ENCODE peak calls at places on chromosomes 13 and 19, in nine cellular contexts. G, B, I, F, V, Y, W, U and J are unnamed samples.

GRCh38 chr19:19655051-19655594 is 8.4 kb downstream of the ATP13A1 start:
- DNase-seq in W (no peak), G (peak), I (no peak), U (no peak), F (no peak), B (peak), Y (no peak), V (no peak), J (no peak)

GRCh38 chr13:100645382-100645781 is 29.2 kb downstream of the TMTC4 start:
- DNase-seq in B (no peak), I (no peak), V (no peak), G (no peak), W (no peak), U (no peak), Y (no peak), F (no peak), J (no peak)

GRCh38 chr19:52028780-52029123 is 573 bp upstream of the ZNF614 start:
- DNase-seq in F (no peak), V (no peak), G (no peak), U (no peak), B (peak), Y (no peak), I (no peak), W (no peak), J (no peak)

GRCh38 chr19:40803170-40803856 is 4.3 kb downstream of the EGLN2 start:
- DNase-seq in G (no peak), F (no peak), I (no peak), B (no peak), Y (no peak), V (no peak), U (no peak), W (no peak), J (no peak)

GRCh38 chr13:112941349-112941748 is 27.7 kb upstream of the MCF2L start:
- DNase-seq in U (no peak), W (no peak), F (no peak), I (no peak), V (peak), Y (no peak), B (no peak), G (no peak), J (no peak)

GRCh38 chr19:6274756-6275155 is 5.0 kb downstream of the MLLT1 start:
- DNase-seq in B (peak), W (no peak), G (peak), V (no peak), Y (no peak), I (no peak), U (no peak), F (no peak), J (no peak)

GRCh38 chr19:14159059-14159458 is 22.7 kb upstream of the ASF1B start:
- DNase-seq in U (no peak), G (no peak), Y (no peak), W (no peak), V (no peak), F (peak), I (no peak), B (no peak), J (no peak)

GRCh38 chr13:99269627-99270252 is 11.6 kb upstream of the GPR18 start:
- DNase-seq in B (peak), F (no peak), Y (no peak), W (no peak), V (no peak), I (no peak), G (no peak), U (no peak), J (no peak)

GRCh38 chr19:29988351-29988750 is 46.3 kb downstream of the URI1 start:
- DNase-seq in U (no peak), V (no peak), G (no peak), B (no peak), I (no peak), F (no peak), W (no peak), Y (no peak), J (no peak)

GRCh38 chr13:46165485-46166220 is 16.3 kb downstream of the LCP1 start:
- DNase-seq in G (no peak), I (peak), F (no peak), U (no peak), W (no peak), B (no peak), Y (no peak), V (no peak), J (no peak)

GRCh38 chr19:15815306-15815705 is at the start of gene OR10H1:
- DNase-seq in U (no peak), Y (no peak), F (no peak), B (no peak), G (no peak), W (no peak), V (no peak), I (no peak), J (no peak)

GRCh38 chr19:2076481-2077082 is 19.5 kb downstream of the MOB3A start:
- DNase-seq in U (no peak), W (no peak), I (no peak), F (no peak), G (peak), B (peak), V (no peak), Y (no peak), J (no peak)

GRCh38 chr19:53977429-53977990 is 13.9 kb upstream of the CACNG6 start:
- DNase-seq in Y (peak), B (peak), G (no peak), V (peak), I (no peak), W (no peak), U (no peak), F (peak), J (no peak)

GRCh38 chr19:34118879-34119748 is 53.2 kb upstream of the LSM14A start:
- DNase-seq in B (no peak), U (no peak), V (no peak), I (no peak), Y (no peak), F (no peak), W (no peak), G (no peak), J (no peak)

GRCh38 chr19:42512743-42513304 is 15.5 kb downstream of the CEACAM1 start:
- DNase-seq in W (no peak), F (no peak), V (no peak), U (no peak), B (no peak), Y (no peak), G (no peak), I (peak), J (peak)

GRCh38 chr13:42798118-42798517 is 16.7 kb downstream of the FAM216B start:
- DNase-seq in Y (no peak), V (no peak), W (no peak), I (no peak), U (no peak), B (no peak), G (no peak), F (no peak), J (no peak)

GRCh38 chr13:76711515-76712182 is 174.6 kb downstream of the KCTD12 start:
- DNase-seq in B (no peak), U (no peak), V (no peak), I (no peak), W (no peak), F (peak), Y (peak), G (no peak), J (no peak)

GRCh38 chr19:11558881-11559828 is at the start of gene ELOF1:
- DNase-seq in F (peak), Y (peak), U (peak), B (peak), G (peak), I (peak), W (peak), V (peak), J (peak)

GRCh38 chr19:28705008-28705407 is 507.9 kb downstream of the UQCRFS1 start:
- DNase-seq in B (no peak), I (no peak), V (no peak), G (no peak), U (no peak), Y (no peak), W (no peak), F (no peak), J (no peak)

GRCh38 chr19:2271516-2272103 is 10.4 kb downstream of the PEAK3 start:
- DNase-seq in U (no peak), F (no peak), G (peak), Y (peak), B (no peak), I (no peak), W (no peak), V (no peak), J (no peak)

GRCh38 chr19:5086725-5087439 is 118.0 kb downstream of the KDM4B start:
- DNase-seq in B (peak), I (no peak), W (no peak), V (no peak), U (peak), F (no peak), G (peak), Y (no peak), J (no peak)

GRCh38 chr13:99931462-99931861 is 40.1 kb downstream of the ZIC5 start:
- DNase-seq in W (no peak), F (no peak), U (no peak), G (no peak), B (no peak), Y (no peak), V (no peak), I (no peak), J (no peak)

GRCh38 chr13:49441846-49442245 is 2.0 kb downstream of the CAB39L start:
- DNase-seq in B (no peak), I (no peak), U (no peak), G (no peak), V (no peak), Y (no peak), F (no peak), W (no peak), J (no peak)

GRCh38 chr19:14361824-14362223 is 19.4 kb upstream of the ADGRE5 start:
- DNase-seq in I (no peak), B (peak), F (no peak), W (no peak), Y (no peak), U (peak), V (no peak), G (no peak), J (no peak)

GRCh38 chr19:53808710-53809125 is 15.4 kb downstream of the NLRP12 start:
- DNase-seq in W (no peak), V (no peak), I (no peak), F (no peak), U (no peak), Y (no peak), G (no peak), B (peak), J (no peak)

GRCh38 chr13:39876258-39876657 is 220.8 kb downstream of the COG6 start:
- DNase-seq in U (no peak), G (no peak), I (no peak), Y (no peak), F (no peak), V (no peak), W (no peak), B (no peak), J (no peak)

GRCh38 chr13:47917022-47917574 is 84.0 kb downstream of the SUCLA2 start:
- DNase-seq in Y (no peak), B (no peak), I (no peak), G (no peak), V (no peak), F (no peak), U (no peak), W (no peak), J (no peak)

GRCh38 chr13:100818706-100819105 is 144.1 kb upstream of the TMTC4 start:
- DNase-seq in U (no peak), W (no peak), Y (no peak), G (no peak), V (peak), F (peak), B (no peak), I (no peak), J (no peak)

GRCh38 chr13:95479706-95480105 is 72.8 kb upstream of the CLDN10 start:
- DNase-seq in Y (no peak), V (no peak), F (no peak), G (no peak), W (no peak), B (no peak), U (no peak), I (peak), J (no peak)

GRCh38 chr13:94343243-94343585 is 136.3 kb downstream of the DCT start:
- DNase-seq in F (no peak), U (no peak), W (no peak), I (no peak), Y (no peak), B (no peak), V (no peak), G (no peak), J (peak)

GRCh38 chr19:49149652-49150105 is 5.5 kb downstream of the HRC start:
- DNase-seq in G (no peak), Y (peak), V (peak), U (no peak), F (peak), W (peak), I (no peak), B (peak), J (no peak)

GRCh38 chr13:99027260-99027659 is 49.4 kb upstream of the DOCK9 start:
- DNase-seq in W (no peak), Y (no peak), B (no peak), F (no peak), U (no peak), I (no peak), V (no peak), G (no peak), J (peak)

GRCh38 chr13:31908696-31909386 is 122.7 kb upstream of the FRY start:
- DNase-seq in W (no peak), U (no peak), F (no peak), B (no peak), G (no peak), I (no peak), Y (no peak), V (no peak), J (no peak)

GRCh38 chr19:19459707-19460251 is 54.3 kb downstream of the GATAD2A start:
- DNase-seq in V (peak), W (no peak), B (no peak), Y (peak), I (no peak), F (no peak), U (no peak), G (no peak), J (no peak)

GRCh38 chr13:113794764-113795173 is 35.7 kb downstream of the TMEM255B start:
- DNase-seq in V (no peak), F (no peak), U (no peak), B (no peak), W (peak), Y (no peak), I (no peak), G (peak), J (no peak)

GRCh38 chr19:53910170-53910518 is 1.1 kb downstream of the CACNG7 start:
- DNase-seq in F (no peak), B (peak), Y (no peak), I (no peak), W (no peak), U (no peak), G (no peak), V (no peak), J (no peak)

GRCh38 chr13:48737689-48738088 is 84.0 kb downstream of the CYSLTR2 start:
- DNase-seq in Y (no peak), F (no peak), U (no peak), V (no peak), G (no peak), I (no peak), B (no peak), W (no peak), J (no peak)

GRCh38 chr13:77233159-77233558 is 93.7 kb downstream of the MYCBP2 start:
- DNase-seq in B (no peak), V (no peak), F (no peak), W (no peak), Y (no peak), U (no peak), I (no peak), G (no peak), J (no peak)

GRCh38 chr13:23960566-23961156 is 63.4 kb upstream of the C1QTNF9B start:
- DNase-seq in B (no peak), W (no peak), I (no peak), G (no peak), V (no peak), F (no peak), Y (no peak), U (no peak), J (no peak)

GRCh38 chr19:5654931-5655330 is 25.4 kb downstream of the MICOS13 start:
- DNase-seq in F (peak), B (no peak), I (no peak), G (no peak), V (no peak), W (no peak), Y (no peak), U (no peak), J (no peak)

DNA sequence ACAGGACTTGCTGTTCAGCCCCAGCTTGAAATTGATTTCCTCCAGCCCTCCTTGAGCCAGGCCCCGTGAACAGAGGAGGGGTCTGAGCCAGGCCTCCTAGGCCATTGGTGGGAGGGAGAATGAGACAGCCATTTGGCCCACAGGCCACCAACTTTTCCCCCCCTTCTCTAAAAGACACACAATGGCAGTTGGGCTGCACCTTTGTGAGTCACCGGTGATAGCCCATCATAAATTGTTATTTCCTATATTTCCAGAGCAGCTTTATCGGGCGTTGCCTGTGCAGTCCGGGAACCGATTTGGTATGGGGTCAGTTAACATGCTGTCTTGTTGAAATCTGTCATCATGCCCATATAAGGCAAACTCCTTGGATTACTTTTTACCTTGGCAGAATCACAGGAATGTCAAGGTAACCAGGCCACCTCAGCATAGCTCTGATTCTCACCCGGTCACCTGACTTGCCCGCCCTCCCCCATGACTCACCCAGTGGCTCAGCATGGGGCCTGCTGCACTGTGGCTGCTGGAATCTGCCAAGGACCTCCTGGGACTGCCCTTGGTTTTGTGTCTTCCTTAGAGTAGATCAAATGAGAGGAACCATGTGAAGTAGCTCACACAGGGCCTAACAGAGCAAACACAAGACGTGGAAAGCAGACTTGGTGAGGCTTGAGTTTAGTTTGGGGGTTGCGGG is 36.1 kb downstream of the ACTN4 start:
- DNase-seq in G (no peak), F (peak), W (no peak), V (peak), Y (peak), B (no peak), U (peak), I (no peak), J (no peak)
- H3K4me3 ChIP-seq in G (no peak), F (no peak), W (no peak), V (no peak), Y (no peak), B (no peak), U (no peak), I (no peak), J (no peak)

GRCh38 chr13:25581351-25581750 is 209.6 kb downstream of the ATP8A2 start:
- DNase-seq in W (no peak), V (no peak), Y (no peak), B (no peak), U (no peak), I (no peak), F (no peak), G (no peak), J (no peak)
- TF ChIP-seq POLR2AphosphoS5 in W (no peak), V (no peak), Y (no peak), B (no peak), U (no peak), I (no peak), F (no peak), G (no peak), J (no peak)

DNA sequence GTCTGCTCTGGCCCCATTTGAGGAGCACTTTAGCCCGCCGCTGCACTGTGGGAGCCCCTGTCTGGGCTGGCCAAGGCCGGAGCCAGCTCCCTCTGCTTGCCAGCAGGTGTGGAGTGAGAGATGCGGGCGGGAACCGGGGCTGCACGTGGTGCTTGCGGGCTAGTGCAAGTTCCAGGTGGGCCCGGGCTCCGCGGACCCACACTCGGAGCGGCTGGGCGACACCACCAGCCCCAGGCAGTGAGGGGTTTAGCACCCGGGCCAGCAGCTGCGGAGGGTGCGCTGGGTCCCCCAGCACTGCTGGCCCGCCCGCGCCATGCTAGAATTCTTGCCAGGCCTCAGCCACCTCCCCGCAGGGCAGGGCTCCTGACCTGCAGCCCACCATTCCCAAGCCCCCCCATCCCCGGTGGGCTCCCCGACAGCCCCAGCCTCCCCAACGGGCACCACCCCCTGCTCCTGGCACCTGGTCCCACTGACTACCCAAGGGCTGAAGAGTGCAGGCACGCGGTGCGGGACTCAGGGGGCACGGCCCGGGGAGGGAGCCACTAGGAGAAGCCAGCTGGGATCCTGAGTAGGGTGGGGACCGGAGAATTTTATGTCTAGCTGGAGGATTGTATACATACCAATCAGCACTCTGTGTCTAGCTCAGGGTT is 19.1 kb downstream of the COMMD6 start:
- DNase-seq in V (no peak), B (no peak), U (no peak), G (peak), W (no peak), Y (no peak), I (no peak), F (no peak), J (no peak)
- TF ChIP-seq EP300 in V (no peak), B (no peak), U (no peak), G (no peak), W (no peak), Y (no peak), I (no peak), F (no peak), J (no peak)

GRCh38 chr19:39031368-39032163 is 783 bp downstream of the FBXO27 start:
- DNase-seq in U (peak), G (peak), F (peak), B (peak), I (peak), Y (peak), V (peak), W (peak), J (peak)

GRCh38 chr19:39032164-39032918 is at the start of gene FBXO27:
- DNase-seq in F (no peak), G (peak), V (no peak), W (peak), Y (peak), B (peak), U (no peak), I (no peak), J (no peak)

GRCh38 chr19:39024875-39025641 is 7.3 kb downstream of the FBXO27 start:
- DNase-seq in Y (no peak), W (no peak), U (no peak), F (no peak), G (no peak), I (no peak), V (no peak), B (no peak), J (no peak)

DNA sequence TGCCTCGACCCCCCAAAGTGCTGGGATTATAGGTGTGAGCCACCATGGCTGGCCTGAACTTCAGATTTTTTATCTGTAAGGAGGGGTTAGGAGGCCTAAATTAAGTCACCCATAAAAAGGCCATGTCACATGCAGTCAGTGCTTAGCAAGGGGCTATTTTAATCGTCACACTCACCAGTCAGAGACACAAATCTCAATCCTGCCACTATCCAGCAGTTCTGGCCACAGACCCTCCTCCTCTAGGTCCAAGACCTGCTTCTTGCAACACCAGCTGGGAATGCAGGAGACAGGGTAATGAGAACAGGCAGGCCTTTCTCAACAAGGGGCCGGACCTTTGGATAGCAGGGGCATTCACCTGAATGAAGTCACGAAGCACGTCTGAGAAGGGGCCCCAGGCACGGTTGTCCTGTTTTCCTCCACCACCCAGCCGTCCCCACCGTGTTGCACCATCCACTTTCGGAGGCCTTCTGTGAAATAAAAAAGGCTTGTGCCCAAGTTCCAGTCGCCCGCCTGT is 1.4 kb downstream of the FBXO27 start:
- DNase-seq in I (no peak), F (no peak), Y (no peak), G (no peak), B (no peak), W (no peak), V (no peak), U (no peak), J (no peak)
- H3K4me3 ChIP-seq in I (peak), F (peak), Y (no peak), G (no peak), B (peak), W (peak), V (peak), U (peak), J (peak)

GRCh38 chr13:81017525-81018152 is 676.7 kb upstream of the SPRY2 start:
- DNase-seq in U (no peak), Y (no peak), V (no peak), B (peak), F (no peak), I (no peak), G (no peak), W (no peak), J (no peak)
- TF ChIP-seq POLR2AphosphoS5 in U (no peak), Y (no peak), V (no peak), B (no peak), F (no peak), I (no peak), G (no peak), W (no peak), J (no peak)

GRCh38 chr13:105904034-105904742 is 631.3 kb downstream of the EFNB2 start:
- DNase-seq in F (no peak), B (no peak), W (no peak), U (no peak), Y (peak), I (no peak), V (no peak), G (no peak), J (no peak)
- TF ChIP-seq EP300 in F (no peak), B (no peak), W (no peak), U (no peak), Y (no peak), I (no peak), V (no peak), G (no peak), J (no peak)